ENCODE peak calls at places on chromosomes 7 and 10, in ten cellular contexts. M, N, U, V, W, A, L, C, T and E are unnamed samples.

GRCh38 chr7:39127058-39127457 is 149.3 kb downstream of the POU6F2 start:
- DNase-seq in M (no peak), N (no peak), U (no peak), V (no peak), W (no peak), A (no peak), L (no peak), C (no peak), T (no peak), E (no peak)

GRCh38 chr7:36119005-36119711 is 33.9 kb upstream of the EEPD1 start:
- DNase-seq in M (no peak), N (peak), U (no peak), V (no peak), W (no peak), A (peak), L (no peak), C (no peak), T (peak), E (no peak)

GRCh38 chr10:133210398-133211140 is 19.4 kb upstream of the UTF1 start:
- DNase-seq in M (no peak), N (no peak), U (no peak), V (no peak), W (no peak), A (no peak), L (no peak), C (no peak), T (no peak), E (no peak)

GRCh38 chr10:3652886-3653285 is 132.1 kb downstream of the KLF6 start:
- DNase-seq in M (no peak), N (no peak), U (no peak), V (no peak), W (no peak), A (no peak), L (no peak), C (no peak), T (peak), E (no peak)

GRCh38 chr7:148480479-148481146 is 110.0 kb upstream of the C7orf33 start:
- DNase-seq in M (no peak), N (no peak), U (no peak), V (no peak), W (no peak), A (no peak), L (no peak), C (no peak), T (no peak), E (no peak)

GRCh38 chr10:20002657-20003056 is 186.4 kb downstream of the PLXDC2 start:
- DNase-seq in M (no peak), N (no peak), U (no peak), V (no peak), W (no peak), A (no peak), L (no peak), C (no peak), T (no peak), E (no peak)

GRCh38 chr10:24449334-24449740 is 240.4 kb downstream of the KIAA1217 start:
- DNase-seq in M (no peak), N (no peak), U (no peak), V (no peak), W (no peak), A (no peak), L (no peak), C (no peak), T (peak), E (peak)

GRCh38 chr7:139777304-139777890 is 401 bp downstream of the HIPK2 start:
- DNase-seq in M (peak), N (no peak), U (peak), V (no peak), W (peak), A (peak), L (peak), C (peak), T (no peak), E (peak)

GRCh38 chr7:128084896-128085608 is 53.8 kb upstream of the LRRC4 start:
- DNase-seq in M (no peak), N (no peak), U (no peak), V (no peak), W (no peak), A (no peak), L (no peak), C (no peak), T (peak), E (no peak)

GRCh38 chr7:155392726-155393570 is 65.0 kb upstream of the EN2 start:
- DNase-seq in M (no peak), N (no peak), U (no peak), V (peak), W (no peak), A (peak), L (no peak), C (no peak), T (no peak), E (no peak)

GRCh38 chr7:129525225-129525862 is 23.0 kb downstream of the SMKR1 start:
- DNase-seq in M (no peak), N (no peak), U (no peak), V (no peak), W (no peak), A (no peak), L (no peak), C (no peak), T (no peak), E (no peak)

GRCh38 chr7:23938937-23939552 is 229.0 kb downstream of the STK31 start:
- DNase-seq in M (no peak), N (no peak), U (peak), V (peak), W (no peak), A (peak), L (no peak), C (no peak), T (peak), E (peak)

GRCh38 chr7:47474937-47475879 is 106.7 kb downstream of the TNS3 start:
- DNase-seq in M (no peak), N (peak), U (peak), V (peak), W (no peak), A (peak), L (no peak), C (no peak), T (peak), E (peak)

GRCh38 chr7:50943482-50943881 is 160.8 kb upstream of the GRB10 start:
- DNase-seq in M (no peak), N (no peak), U (no peak), V (no peak), W (no peak), A (no peak), L (no peak), C (no peak), T (no peak), E (no peak)

GRCh38 chr7:6444516-6445269 is 3.1 kb downstream of the DAGLB start:
- DNase-seq in M (no peak), N (no peak), U (no peak), V (no peak), W (no peak), A (peak), L (no peak), C (no peak), T (peak), E (no peak)

GRCh38 chr10:48611133-48611532 is 6.3 kb upstream of the ARHGAP22 start:
- DNase-seq in M (no peak), N (peak), U (no peak), V (no peak), W (no peak), A (no peak), L (no peak), C (no peak), T (no peak), E (no peak)

GRCh38 chr7:110830778-110831177 is 260.1 kb upstream of the LRRN3 start:
- DNase-seq in M (no peak), N (no peak), U (no peak), V (no peak), W (no peak), A (no peak), L (no peak), C (no peak), T (no peak), E (no peak)

GRCh38 chr10:124339951-124340760 is 78.6 kb downstream of the OAT start:
- DNase-seq in M (no peak), N (no peak), U (no peak), V (no peak), W (no peak), A (no peak), L (no peak), C (no peak), T (peak), E (no peak)

GRCh38 chr7:27686315-27686714 is 23.6 kb upstream of the HIBADH start:
- DNase-seq in M (no peak), N (no peak), U (no peak), V (no peak), W (no peak), A (no peak), L (no peak), C (no peak), T (peak), E (no peak)

GRCh38 chr7:53904355-53904754 is 637.8 kb upstream of the VSTM2A start:
- DNase-seq in M (no peak), N (no peak), U (no peak), V (no peak), W (no peak), A (no peak), L (no peak), C (no peak), T (no peak), E (no peak)

GRCh38 chr7:95411036-95411435 is 14.9 kb upstream of the PON3 start:
- DNase-seq in M (no peak), N (no peak), U (no peak), V (no peak), W (no peak), A (no peak), L (no peak), C (no peak), T (no peak), E (no peak)

GRCh38 chr7:19932549-19933249 is 159.3 kb upstream of the TMEM196 start:
- DNase-seq in M (no peak), N (peak), U (no peak), V (no peak), W (no peak), A (no peak), L (no peak), C (no peak), T (no peak), E (no peak)

GRCh38 chr7:44044315-44045225 is at the start of gene DBNL:
- DNase-seq in M (peak), N (peak), U (peak), V (peak), W (peak), A (peak), L (peak), C (peak), T (peak), E (peak)

GRCh38 chr7:7789551-7789988 is 71.2 kb upstream of the RPA3 start:
- DNase-seq in M (no peak), N (no peak), U (no peak), V (no peak), W (peak), A (no peak), L (no peak), C (no peak), T (no peak), E (no peak)

GRCh38 chr10:10787586-10787985 is 230.1 kb upstream of the CELF2 start:
- DNase-seq in M (no peak), N (no peak), U (no peak), V (no peak), W (no peak), A (no peak), L (no peak), C (no peak), T (no peak), E (no peak)

GRCh38 chr7:610531-611280 is 91.1 kb upstream of the PDGFA start:
- DNase-seq in M (no peak), N (no peak), U (no peak), V (no peak), W (no peak), A (no peak), L (no peak), C (no peak), T (peak), E (no peak)

GRCh38 chr7:118288098-118288497 is 63.6 kb downstream of the ANKRD7 start:
- DNase-seq in M (no peak), N (no peak), U (no peak), V (peak), W (peak), A (no peak), L (no peak), C (no peak), T (no peak), E (no peak)

GRCh38 chr10:104109908-104110662 is 11.9 kb upstream of the SFR1 start:
- DNase-seq in M (no peak), N (no peak), U (no peak), V (peak), W (no peak), A (no peak), L (no peak), C (no peak), T (peak), E (no peak)

GRCh38 chr7:156927571-156928405 is 21.7 kb upstream of the NOM1 start:
- DNase-seq in M (no peak), N (no peak), U (no peak), V (no peak), W (no peak), A (no peak), L (no peak), C (no peak), T (peak), E (no peak)

GRCh38 chr10:71771821-71772617 is 1.3 kb downstream of the VSIR start:
- DNase-seq in M (no peak), N (peak), U (no peak), V (peak), W (no peak), A (no peak), L (no peak), C (no peak), T (peak), E (no peak)

GRCh38 chr10:133335238-133336122 is 1.2 kb downstream of the CALY start:
- DNase-seq in M (peak), N (peak), U (peak), V (peak), W (peak), A (no peak), L (peak), C (peak), T (peak), E (no peak)

GRCh38 chr10:87957702-87958101 is 94.3 kb downstream of the PTEN start:
- DNase-seq in M (no peak), N (no peak), U (no peak), V (no peak), W (no peak), A (no peak), L (no peak), C (no peak), T (no peak), E (no peak)

GRCh38 chr7:99975782-99976521 is at the start of gene AZGP1:
- DNase-seq in M (no peak), N (peak), U (no peak), V (no peak), W (no peak), A (no peak), L (no peak), C (no peak), T (peak), E (no peak)

GRCh38 chr7:112622159-112622715 is 141.4 kb downstream of the LSMEM1 start:
- DNase-seq in M (no peak), N (no peak), U (no peak), V (no peak), W (no peak), A (no peak), L (no peak), C (no peak), T (no peak), E (no peak)

GRCh38 chr10:69123306-69123746 is 652 bp upstream of the VPS26A start:
- DNase-seq in M (no peak), N (no peak), U (peak), V (peak), W (no peak), A (peak), L (no peak), C (no peak), T (peak), E (peak)

GRCh38 chr10:124624456-124624855 is 119.7 kb downstream of the FAM53B start:
- DNase-seq in M (no peak), N (no peak), U (no peak), V (no peak), W (no peak), A (no peak), L (no peak), C (no peak), T (no peak), E (no peak)